ENCODE peak calls at places on chromosomes 6 and 20, in five cellular contexts. X is CD4-positive, alpha-beta T cell; B is hepatocyte; O is COR-L47; J is neuronal stem cell. Y is an unnamed sample.

GRCh38 chr6:38644951-38645350 is 5.2 kb upstream of the BTBD9 start:
- DNase-seq in X (no peak), B (no peak), O (no peak), J (no peak), Y (no peak)

GRCh38 chr6:13445005-13445743 is 42.2 kb downstream of the GFOD1 start:
- DNase-seq in X (peak; percentile 42), B (peak; percentile 68), O (peak; percentile 81), J (no peak), Y (no peak)

GRCh38 chr6:2688416-2689064 is 62.2 kb downstream of the MYLK4 start:
- DNase-seq in X (no peak), B (no peak), O (no peak), J (no peak), Y (peak; percentile 68)

GRCh38 chr6:129500958-129501381 is 209.0 kb downstream of the ARHGAP18 start:
- DNase-seq in X (no peak), B (no peak), O (no peak), J (no peak), Y (no peak)

GRCh38 chr20:52217689-52218395 is 26.3 kb upstream of the ZFP64 start:
- DNase-seq in X (no peak), B (no peak), O (no peak), J (no peak), Y (no peak)

GRCh38 chr6:107314644-107315043 is 144.7 kb downstream of the PDSS2 start:
- DNase-seq in X (no peak), B (no peak), O (peak; percentile 42), J (no peak), Y (no peak)

GRCh38 chr6:72623808-72624207 is 1.9 kb downstream of the KCNQ5 start:
- DNase-seq in X (no peak), B (no peak), O (no peak), J (no peak), Y (no peak)

GRCh38 chr20:58078741-58079522 is 149.5 kb downstream of the ANKRD60 start:
- DNase-seq in X (no peak), B (no peak), O (no peak), J (no peak), Y (peak; percentile 78)

GRCh38 chr6:12249516-12250394 is 40.4 kb upstream of the EDN1 start:
- DNase-seq in X (no peak), B (peak; percentile 22), O (no peak), J (no peak), Y (no peak)

GRCh38 chr6:36334832-36335459 is 1.7 kb downstream of the BNIP5 start:
- DNase-seq in X (no peak), B (peak; percentile 79), O (no peak), J (no peak), Y (no peak)